ENCODE peak calls at places on chromosome 9, in five cellular contexts. A is fibroblast of the aortic adventitia, I is SJSA1, X is COLO829, S is erythroblast. N is an unnamed sample.
A peak's percentile ranks its signal among the peaks of the same experiment; 100 is the strongest.

GRCh38 chr9:93552923-93553322 is 23.5 kb upstream of the PHF2 start:
- DNase-seq in A (no peak), I (no peak), X (no peak), S (no peak), N (peak; percentile 20)

GRCh38 chr9:91900057-91900816 is 49.8 kb downstream of the ROR2 start:
- DNase-seq in A (no peak), I (no peak), X (no peak), S (peak; percentile 94), N (peak; percentile 5)

GRCh38 chr9:118170032-118170955 is 466.1 kb downstream of the TLR4 start:
- DNase-seq in A (peak; percentile 18), I (peak; percentile 1), X (peak; percentile 11), S (no peak), N (peak; percentile 23)

GRCh38 chr9:115088856-115089255 is 29.1 kb downstream of the TNC start:
- DNase-seq in A (no peak), I (peak; percentile 3), X (no peak), S (no peak), N (no peak)

GRCh38 chr9:124696101-124696500 is 75.0 kb downstream of the NR6A1 start:
- DNase-seq in A (peak; percentile 57), I (peak; percentile 77), X (no peak), S (no peak), N (peak; percentile 11)

GRCh38 chr9:104682642-104683041 is 11.7 kb upstream of the OR13D1 start:
- DNase-seq in A (peak; percentile 72), I (peak; percentile 15), X (no peak), S (peak; percentile 39), N (peak; percentile 79)

GRCh38 chr9:14768561-14769234 is 46.2 kb upstream of the CER1 start:
- DNase-seq in A (peak; percentile 78), I (peak; percentile 29), X (peak; percentile 15), S (peak; percentile 25), N (peak; percentile 59)

GRCh38 chr9:38641985-38642864 is 21.8 kb upstream of the ANKRD18A start:
- DNase-seq in A (peak; percentile 43), I (peak; percentile 46), X (peak; percentile 68), S (no peak), N (peak; percentile 65)

GRCh38 chr9:81848472-81848871 is 79.8 kb upstream of the SPATA31D4 start:
- DNase-seq in A (peak; percentile 74), I (peak; percentile 44), X (peak; percentile 43), S (no peak), N (peak; percentile 8)